ENCODE peak calls at places on chromosomes 3 and 15, in four cellular contexts. G, W, H and K are unnamed samples.

GRCh38 chr3:142844339-142844977 is 44.4 kb downstream of the PCOLCE2 start:
- DNase-seq in G (peak), W (peak), H (no peak), K (no peak)

GRCh38 chr3:51681453-51681852 is 10.4 kb downstream of the TEX264 start:
- DNase-seq in G (no peak), W (no peak), H (no peak), K (no peak)

GRCh38 chr3:13209334-13209733 is 136.1 kb upstream of the IQSEC1 start:
- DNase-seq in G (no peak), W (no peak), H (no peak), K (no peak)

GRCh38 chr3:45968706-45969105 is 25.4 kb downstream of the CXCR6 start:
- DNase-seq in G (no peak), W (no peak), H (no peak), K (no peak)

GRCh38 chr3:127396473-127396872 is 108.6 kb upstream of the PRR20G start:
- DNase-seq in G (no peak), W (no peak), H (no peak), K (no peak)

GRCh38 chr3:12810013-12810780 is 13.7 kb downstream of the CAND2 start:
- DNase-seq in G (peak), W (peak), H (peak), K (peak)

GRCh38 chr15:89756897-89757296 is 5.8 kb upstream of the MESP1 start:
- DNase-seq in G (no peak), W (no peak), H (no peak), K (no peak)

GRCh38 chr15:33278816-33279612 is 31.8 kb upstream of the RYR3 start:
- DNase-seq in G (no peak), W (peak), H (no peak), K (peak)

GRCh38 chr3:23071758-23072157 is 131.4 kb upstream of the UBE2E2 start:
- DNase-seq in G (no peak), W (no peak), H (no peak), K (no peak)

GRCh38 chr3:65873028-65873427 is 165.7 kb downstream of the MAGI1 start:
- DNase-seq in G (no peak), W (no peak), H (no peak), K (no peak)

GRCh38 chr15:89864958-89865739 is 28.6 kb downstream of the AP3S2 start:
- DNase-seq in G (no peak), W (no peak), H (no peak), K (no peak)

GRCh38 chr15:85800460-85801123 is 5.9 kb upstream of the KLHL25 start:
- DNase-seq in G (no peak), W (peak), H (no peak), K (peak)

GRCh38 chr15:66702770-66703539 is 919 bp downstream of the SMAD6 start:
- DNase-seq in G (no peak), W (no peak), H (peak), K (no peak)

GRCh38 chr15:77014137-77015081 is 19.5 kb downstream of the PSTPIP1 start:
- DNase-seq in G (no peak), W (no peak), H (no peak), K (no peak)

GRCh38 chr3:140180603-140181002 is 245.6 kb downstream of the CLSTN2 start:
- DNase-seq in G (no peak), W (no peak), H (no peak), K (no peak)

GRCh38 chr3:170809021-170809974 is 60.7 kb downstream of the RPL22L1 start:
- DNase-seq in G (peak), W (peak), H (peak), K (no peak)

GRCh38 chr15:99104788-99105515 is at the start of gene SYNM:
- DNase-seq in G (peak), W (peak), H (peak), K (no peak)

GRCh38 chr3:31445701-31446100 is 87.0 kb upstream of the STT3B start:
- DNase-seq in G (no peak), W (no peak), H (no peak), K (no peak)

GRCh38 chr15:55893852-55894251 is 99.6 kb downstream of the NEDD4 start:
- DNase-seq in G (no peak), W (no peak), H (no peak), K (no peak)

GRCh38 chr15:71333839-71334238 is 218.6 kb downstream of the THSD4 start:
- DNase-seq in G (no peak), W (no peak), H (no peak), K (no peak)

GRCh38 chr3:171862993-171863521 is 19.9 kb downstream of the TMEM212 start:
- DNase-seq in G (no peak), W (no peak), H (no peak), K (no peak)

GRCh38 chr3:171267089-171267488 is 193.1 kb downstream of the TNIK start:
- DNase-seq in G (no peak), W (no peak), H (no peak), K (no peak)

GRCh38 chr15:67480741-67481140 is 40.2 kb upstream of the C15orf61 start:
- DNase-seq in G (no peak), W (no peak), H (no peak), K (no peak)

GRCh38 chr15:85831415-85832113 is 36.8 kb upstream of the KLHL25 start:
- DNase-seq in G (peak), W (no peak), H (peak), K (no peak)

GRCh38 chr3:147458995-147459704 is 50.0 kb downstream of the ZIC1 start:
- DNase-seq in G (no peak), W (no peak), H (no peak), K (no peak)

GRCh38 chr3:146125946-146126345 is 35.0 kb downstream of the PLOD2 start:
- DNase-seq in G (no peak), W (peak), H (no peak), K (peak)

GRCh38 chr15:45091581-45091980 is 22.4 kb downstream of the DUOX2 start:
- DNase-seq in G (no peak), W (no peak), H (no peak), K (no peak)

GRCh38 chr3:39410893-39411292 is 4.4 kb downstream of the RPSA start:
- DNase-seq in G (no peak), W (no peak), H (no peak), K (no peak)

GRCh38 chr3:59774613-59775012 is 724.8 kb upstream of the CFAP20DC start:
- DNase-seq in G (no peak), W (peak), H (no peak), K (peak)

GRCh38 chr3:10383850-10384248 is 62.9 kb upstream of the SEC13 start:
- DNase-seq in G (no peak), W (no peak), H (no peak), K (no peak)

GRCh38 chr3:180764481-180764880 is 85.2 kb upstream of the CCDC39 start:
- DNase-seq in G (no peak), W (no peak), H (no peak), K (no peak)

GRCh38 chr15:82810061-82810862 is 834 bp downstream of the WHAMM start:
- DNase-seq in G (peak), W (peak), H (peak), K (no peak)